ENCODE peak calls at places on chromosomes 2 and 18, in eight cellular contexts. One of them, this sample, is unnamed.
A peak's percentile ranks its signal among the peaks of the same experiment; 100 is the strongest.

GRCh38 chr18:11927497-11927896 is 19.4 kb upstream of the MPPE1 start:
- DNase-seq in right atrium auricular region: no peak
- DNase-seq in mammary epithelial cell: no peak
- DNase-seq in type B pancreatic cell: no peak
- DNase-seq in CD4-positive, alpha-beta T cell: no peak
- DNase-seq in heart left ventricle: no peak
- DNase-seq in fibroblast of lung: no peak
- DNase-seq in GM20000: no peak
- DNase-seq in this sample: no peak

GRCh38 chr2:30417253-30417652 is 29.8 kb upstream of the LCLAT1 start:
- DNase-seq in right atrium auricular region: peak; percentile 82
- DNase-seq in mammary epithelial cell: no peak
- DNase-seq in type B pancreatic cell: no peak
- DNase-seq in CD4-positive, alpha-beta T cell: no peak
- DNase-seq in heart left ventricle: no peak
- DNase-seq in fibroblast of lung: peak; percentile 73
- DNase-seq in GM20000: no peak
- DNase-seq in this sample: peak; percentile 16

GRCh38 chr2:214740867-214741266 is 68.6 kb downstream of the BARD1 start:
- DNase-seq in right atrium auricular region: no peak
- DNase-seq in mammary epithelial cell: no peak
- DNase-seq in type B pancreatic cell: no peak
- DNase-seq in CD4-positive, alpha-beta T cell: no peak
- DNase-seq in heart left ventricle: no peak
- DNase-seq in fibroblast of lung: no peak
- DNase-seq in GM20000: no peak
- DNase-seq in this sample: no peak

GRCh38 chr2:163610817-163611556 is 124.8 kb downstream of the FIGN start:
- DNase-seq in right atrium auricular region: no peak
- DNase-seq in mammary epithelial cell: no peak
- DNase-seq in type B pancreatic cell: no peak
- DNase-seq in CD4-positive, alpha-beta T cell: no peak
- DNase-seq in heart left ventricle: no peak
- DNase-seq in fibroblast of lung: no peak
- DNase-seq in GM20000: peak; percentile 5
- DNase-seq in this sample: no peak

GRCh38 chr2:221334466-221334865 is 237.6 kb downstream of the EPHA4 start:
- DNase-seq in right atrium auricular region: no peak
- DNase-seq in mammary epithelial cell: no peak
- DNase-seq in type B pancreatic cell: no peak
- DNase-seq in CD4-positive, alpha-beta T cell: no peak
- DNase-seq in heart left ventricle: no peak
- DNase-seq in fibroblast of lung: no peak
- DNase-seq in GM20000: no peak
- DNase-seq in this sample: no peak

GRCh38 chr2:212892193-212892592 is 259.2 kb downstream of the IKZF2 start:
- DNase-seq in right atrium auricular region: no peak
- DNase-seq in mammary epithelial cell: peak; percentile 59
- DNase-seq in type B pancreatic cell: no peak
- DNase-seq in CD4-positive, alpha-beta T cell: no peak
- DNase-seq in heart left ventricle: no peak
- DNase-seq in fibroblast of lung: peak; percentile 67
- DNase-seq in GM20000: no peak
- DNase-seq in this sample: peak; percentile 40

GRCh38 chr18:40874233-40874632 is 1080.8 kb upstream of the PIK3C3 start:
- DNase-seq in right atrium auricular region: no peak
- DNase-seq in mammary epithelial cell: peak; percentile 84
- DNase-seq in type B pancreatic cell: no peak
- DNase-seq in CD4-positive, alpha-beta T cell: no peak
- DNase-seq in heart left ventricle: no peak
- DNase-seq in fibroblast of lung: peak; percentile 79
- DNase-seq in GM20000: no peak
- DNase-seq in this sample: peak; percentile 21

GRCh38 chr2:95018861-95019550 is 6.5 kb upstream of the MAL start:
- DNase-seq in right atrium auricular region: no peak
- DNase-seq in mammary epithelial cell: no peak
- DNase-seq in type B pancreatic cell: no peak
- DNase-seq in CD4-positive, alpha-beta T cell: no peak
- DNase-seq in heart left ventricle: no peak
- DNase-seq in fibroblast of lung: no peak
- DNase-seq in GM20000: no peak
- DNase-seq in this sample: no peak

GRCh38 chr2:151808258-151809072 is 19.8 kb downstream of the ARL5A start:
- DNase-seq in right atrium auricular region: no peak
- DNase-seq in mammary epithelial cell: no peak
- DNase-seq in type B pancreatic cell: no peak
- DNase-seq in CD4-positive, alpha-beta T cell: no peak
- DNase-seq in heart left ventricle: no peak
- DNase-seq in fibroblast of lung: peak; percentile 47
- DNase-seq in GM20000: no peak
- DNase-seq in this sample: peak; percentile 14

GRCh38 chr2:240143801-240144648 is 3.6 kb upstream of the OTOS start:
- DNase-seq in right atrium auricular region: peak; percentile 70
- DNase-seq in mammary epithelial cell: no peak
- DNase-seq in type B pancreatic cell: peak; percentile 90
- DNase-seq in CD4-positive, alpha-beta T cell: peak; percentile 89
- DNase-seq in heart left ventricle: peak; percentile 66
- DNase-seq in fibroblast of lung: peak; percentile 32
- DNase-seq in GM20000: peak; percentile 87
- DNase-seq in this sample: peak; percentile 46

GRCh38 chr2:96594701-96595152 is 43.4 kb downstream of the KANSL3 start:
- DNase-seq in right atrium auricular region: no peak
- DNase-seq in mammary epithelial cell: no peak
- DNase-seq in type B pancreatic cell: no peak
- DNase-seq in CD4-positive, alpha-beta T cell: no peak
- DNase-seq in heart left ventricle: no peak
- DNase-seq in fibroblast of lung: no peak
- DNase-seq in GM20000: no peak
- DNase-seq in this sample: no peak

GRCh38 chr2:77008925-77009706 is 513.1 kb downstream of the LRRTM4 start:
- DNase-seq in right atrium auricular region: no peak
- DNase-seq in mammary epithelial cell: no peak
- DNase-seq in type B pancreatic cell: no peak
- DNase-seq in CD4-positive, alpha-beta T cell: no peak
- DNase-seq in heart left ventricle: no peak
- DNase-seq in fibroblast of lung: peak; percentile 74
- DNase-seq in GM20000: no peak
- DNase-seq in this sample: no peak

GRCh38 chr2:189821953-189822748 is 37.9 kb downstream of the PMS1 start:
- DNase-seq in right atrium auricular region: no peak
- DNase-seq in mammary epithelial cell: peak; percentile 28
- DNase-seq in type B pancreatic cell: no peak
- DNase-seq in CD4-positive, alpha-beta T cell: no peak
- DNase-seq in heart left ventricle: no peak
- DNase-seq in fibroblast of lung: peak; percentile 92
- DNase-seq in GM20000: no peak
- DNase-seq in this sample: peak; percentile 38

GRCh38 chr2:57906152-57906732 is 140.4 kb upstream of the VRK2 start:
- DNase-seq in right atrium auricular region: no peak
- DNase-seq in mammary epithelial cell: peak; percentile 28
- DNase-seq in type B pancreatic cell: no peak
- DNase-seq in CD4-positive, alpha-beta T cell: no peak
- DNase-seq in heart left ventricle: no peak
- DNase-seq in fibroblast of lung: peak; percentile 72
- DNase-seq in GM20000: peak; percentile 37
- DNase-seq in this sample: peak; percentile 18

DNA sequence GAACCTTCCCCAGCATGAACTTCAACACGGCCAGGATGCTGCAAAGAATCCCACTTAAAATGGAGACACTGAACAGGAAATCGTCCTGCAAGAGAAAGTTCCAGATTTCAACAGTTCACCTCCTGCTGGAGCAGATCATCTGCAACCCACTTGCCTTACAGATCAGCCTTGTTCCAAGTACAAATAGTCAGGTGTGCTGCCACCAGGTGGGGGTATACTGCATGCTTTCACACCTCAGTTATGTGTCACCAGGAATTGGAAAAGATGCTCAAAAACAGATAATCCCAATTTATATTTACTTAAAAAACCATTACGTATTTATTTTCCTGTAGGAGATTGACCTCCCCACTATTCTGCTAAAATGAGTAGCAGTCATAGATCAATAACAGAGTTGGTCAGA is 212.3 kb downstream of the MGAT5 start:
- DNase-seq in right atrium auricular region: peak; percentile 47
- DNase-seq in mammary epithelial cell: peak; percentile 39
- DNase-seq in type B pancreatic cell: peak; percentile 32
- DNase-seq in CD4-positive, alpha-beta T cell: no peak
- DNase-seq in heart left ventricle: peak; percentile 12
- DNase-seq in fibroblast of lung: no peak
- DNase-seq in GM20000: peak; percentile 39
- DNase-seq in this sample: no peak
- TF ChIP-seq CTCF in right atrium auricular region: peak; percentile 46
- TF ChIP-seq CTCF in mammary epithelial cell: peak; percentile 60
- TF ChIP-seq CTCF in type B pancreatic cell: peak; percentile 58
- TF ChIP-seq CTCF in CD4-positive, alpha-beta T cell: peak; percentile 23
- TF ChIP-seq CTCF in heart left ventricle: peak; percentile 21
- TF ChIP-seq CTCF in fibroblast of lung: no peak
- TF ChIP-seq CTCF in GM20000: peak; percentile 37
- TF ChIP-seq CTCF in this sample: peak; percentile 24

DNA sequence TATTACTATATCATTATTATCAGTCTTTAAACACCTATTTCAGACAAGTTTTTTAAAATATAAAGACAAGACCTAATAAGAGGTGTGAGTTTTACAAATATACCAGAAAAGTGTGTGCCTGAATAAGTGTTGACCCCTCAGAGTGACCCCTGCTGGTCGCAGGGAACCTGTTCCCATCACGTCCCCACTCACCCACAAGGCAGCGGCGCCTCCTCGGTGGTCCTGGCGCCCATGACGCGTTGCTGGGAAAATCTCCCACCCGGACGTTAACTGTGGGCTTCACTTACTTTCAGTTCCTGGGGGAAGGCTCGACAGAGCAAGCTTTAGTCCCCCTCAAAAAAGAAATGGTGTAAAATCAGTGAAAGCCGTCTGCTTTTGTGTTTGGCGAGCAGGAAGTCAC is 93.5 kb downstream of the TMEM18 start:
- DNase-seq in right atrium auricular region: peak; percentile 36
- DNase-seq in mammary epithelial cell: no peak
- DNase-seq in type B pancreatic cell: peak; percentile 56
- DNase-seq in CD4-positive, alpha-beta T cell: no peak
- DNase-seq in heart left ventricle: no peak
- DNase-seq in fibroblast of lung: no peak
- DNase-seq in GM20000: no peak
- DNase-seq in this sample: no peak
- TF ChIP-seq CTCF in right atrium auricular region: no peak
- TF ChIP-seq CTCF in mammary epithelial cell: no peak
- TF ChIP-seq CTCF in type B pancreatic cell: no peak
- TF ChIP-seq CTCF in CD4-positive, alpha-beta T cell: no peak
- TF ChIP-seq CTCF in heart left ventricle: no peak
- TF ChIP-seq CTCF in fibroblast of lung: no peak
- TF ChIP-seq CTCF in GM20000: no peak
- TF ChIP-seq CTCF in this sample: no peak

DNA sequence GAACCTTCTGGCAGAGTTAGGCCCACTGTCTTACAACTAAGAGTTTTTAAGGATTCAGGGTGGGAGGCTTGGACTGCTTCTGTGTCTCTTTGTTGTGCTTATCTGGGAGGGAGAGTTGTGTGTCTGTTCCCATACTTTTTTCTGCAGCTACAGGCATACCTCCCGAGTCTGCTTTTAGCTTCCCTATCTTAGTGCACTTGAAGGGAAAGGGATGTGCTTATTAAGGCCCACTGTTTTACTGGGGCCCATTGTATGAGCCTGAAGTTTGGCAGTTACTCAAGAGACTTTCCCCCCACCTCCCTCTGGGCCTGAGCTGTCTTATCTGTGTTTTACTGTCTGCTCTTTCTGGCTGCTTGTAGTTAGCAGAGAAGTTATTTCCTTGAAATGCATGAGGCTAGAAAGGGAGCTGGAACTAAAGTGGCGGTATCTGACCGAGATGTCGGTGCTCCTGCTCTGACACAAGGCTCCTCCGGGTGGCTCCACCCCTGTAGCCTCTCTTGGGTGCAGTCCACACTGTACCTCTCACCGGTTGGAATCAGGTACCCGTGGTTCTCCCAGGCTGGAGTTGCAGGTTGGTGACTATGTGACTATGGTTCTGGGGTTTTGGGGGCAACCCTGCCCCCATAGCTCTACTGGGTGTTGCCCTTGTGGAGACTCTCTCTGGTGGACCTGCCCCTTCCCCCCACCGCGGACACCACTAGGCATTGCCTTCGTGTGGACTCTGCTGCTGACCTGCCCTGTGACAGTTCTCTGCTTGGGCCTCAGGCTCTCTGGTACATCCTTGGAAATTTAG is 12.9 kb downstream of the UBR3 start:
- DNase-seq in right atrium auricular region: no peak
- DNase-seq in mammary epithelial cell: no peak
- DNase-seq in type B pancreatic cell: no peak
- DNase-seq in CD4-positive, alpha-beta T cell: no peak
- DNase-seq in heart left ventricle: no peak
- DNase-seq in fibroblast of lung: no peak
- DNase-seq in GM20000: no peak
- DNase-seq in this sample: peak; percentile 21
- TF ChIP-seq CTCF in right atrium auricular region: no peak
- TF ChIP-seq CTCF in mammary epithelial cell: no peak
- TF ChIP-seq CTCF in type B pancreatic cell: no peak
- TF ChIP-seq CTCF in CD4-positive, alpha-beta T cell: no peak
- TF ChIP-seq CTCF in heart left ventricle: no peak
- TF ChIP-seq CTCF in fibroblast of lung: no peak
- TF ChIP-seq CTCF in GM20000: no peak
- TF ChIP-seq CTCF in this sample: no peak

DNA sequence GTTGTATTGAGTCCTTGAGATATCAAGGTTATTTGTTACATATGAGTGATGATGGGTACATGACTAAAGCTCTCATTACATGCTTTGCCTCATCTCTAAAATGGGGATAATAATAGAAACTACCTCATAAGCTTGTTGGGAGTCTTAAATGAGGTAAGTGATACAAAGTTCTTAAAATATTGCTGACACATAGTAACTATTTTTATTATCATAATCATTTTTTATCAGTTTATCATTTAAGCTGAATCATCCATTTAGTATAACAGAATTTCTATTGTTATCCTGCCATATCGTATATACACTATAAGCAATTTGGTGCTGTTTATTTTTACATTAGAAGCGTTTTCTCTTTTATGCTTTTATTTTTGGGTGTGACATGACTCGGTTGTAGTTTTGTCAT is 871.1 kb downstream of the LRP1B start:
- DNase-seq in right atrium auricular region: no peak
- DNase-seq in mammary epithelial cell: no peak
- DNase-seq in type B pancreatic cell: no peak
- DNase-seq in CD4-positive, alpha-beta T cell: no peak
- DNase-seq in heart left ventricle: no peak
- DNase-seq in fibroblast of lung: no peak
- DNase-seq in GM20000: no peak
- DNase-seq in this sample: no peak
- TF ChIP-seq CTCF in right atrium auricular region: no peak
- TF ChIP-seq CTCF in mammary epithelial cell: no peak
- TF ChIP-seq CTCF in type B pancreatic cell: no peak
- TF ChIP-seq CTCF in CD4-positive, alpha-beta T cell: no peak
- TF ChIP-seq CTCF in heart left ventricle: no peak
- TF ChIP-seq CTCF in fibroblast of lung: no peak
- TF ChIP-seq CTCF in GM20000: no peak
- TF ChIP-seq CTCF in this sample: no peak